ENCODE peak calls at places on chromosomes 4 and X, in ten cellular contexts. T, V, D, W, L, U, P, Q, Z and R are unnamed samples.

GRCh38 chrX:10155137-10155536 is 1.6 kb upstream of the CLCN4 start:
- DNase-seq in L (no peak), Z (no peak), V (no peak), T (no peak), P (no peak), W (no peak), Q (no peak), U (no peak), D (no peak), R (no peak)

GRCh38 chr4:184826315-184827266 is 823 bp upstream of the ACSL1 start:
- DNase-seq in P (peak; percentile 23), T (peak; percentile 72), V (peak; percentile 73), Q (peak; percentile 57), W (no peak), U (no peak), Z (no peak), D (no peak), L (peak; percentile 83), R (peak; percentile 41)

GRCh38 chr4:70734971-70735370 is 13.2 kb downstream of the RUFY3 start:
- DNase-seq in W (no peak), U (no peak), P (no peak), V (no peak), Q (peak; percentile 55), L (peak; percentile 28), D (peak; percentile 17), T (no peak), Z (no peak), R (no peak)

GRCh38 chr4:52713456-52713937 is 37.7 kb downstream of the ERVMER34-1 start:
- DNase-seq in P (no peak), T (no peak), U (no peak), W (no peak), Z (no peak), Q (peak; percentile 48), D (no peak), L (peak; percentile 6), V (no peak), R (no peak)

GRCh38 chrX:19765628-19766027 is 121.8 kb downstream of the SH3KBP1 start:
- DNase-seq in Q (no peak), P (no peak), U (no peak), D (no peak), V (no peak), W (no peak), L (no peak), Z (no peak), T (no peak), R (peak; percentile 36)

GRCh38 chr4:176238819-176239218 is 30.2 kb downstream of the ASB5 start:
- DNase-seq in U (no peak), W (no peak), T (no peak), Z (peak; percentile 78), P (no peak), Q (no peak), L (no peak), V (no peak), D (no peak), R (no peak)

GRCh38 chrX:101550825-101551767 is 749 bp downstream of the ARMCX1 start:
- DNase-seq in Z (peak; percentile 7), W (peak; percentile 22), L (no peak), T (peak; percentile 43), Q (no peak), D (no peak), U (no peak), P (no peak), V (peak; percentile 79), R (no peak)

GRCh38 chr4:28654618-28655017 is 1794.0 kb downstream of the STIM2 start:
- DNase-seq in P (no peak), Q (no peak), T (no peak), V (no peak), U (no peak), D (no peak), W (no peak), Z (no peak), L (no peak), R (no peak)

GRCh38 chr4:120132935-120133334 is 66.3 kb upstream of the MAD2L1 start:
- DNase-seq in W (no peak), V (no peak), P (no peak), L (no peak), D (no peak), Z (peak; percentile 38), T (no peak), U (no peak), Q (peak; percentile 35), R (no peak)